ENCODE peak calls at places on chromosomes 12 and 14, in seven cellular contexts. U is cardiac fibroblast; V is astrocyte of the spinal cord; W is CD4-positive, alpha-beta memory T cell; R is SJCRH30; A is GM12878; K is aorta. T is an unnamed sample.

GRCh38 chr14:23800811-23801210 is 152.8 kb upstream of the DHRS4 start:
- DNase-seq in U (no peak), V (no peak), W (no peak), R (no peak), A (no peak), K (no peak), T (no peak)

GRCh38 chr12:103013741-103014140 is 56.3 kb downstream of the ASCL1 start:
- DNase-seq in U (no peak), V (no peak), W (no peak), R (no peak), A (no peak), K (no peak), T (no peak)

GRCh38 chr12:48815281-48816110 is 2.8 kb upstream of the CACNB3 start:
- DNase-seq in U (peak), V (peak), W (no peak), R (peak), A (no peak), K (peak), T (peak)

GRCh38 chr12:89353823-89354629 is 1.7 kb upstream of the DUSP6 start:
- DNase-seq in U (peak), V (peak), W (peak), R (peak), A (no peak), K (peak), T (peak)

GRCh38 chr12:11729008-11729407 is 79.5 kb downstream of the ETV6 start:
- DNase-seq in U (no peak), V (no peak), W (no peak), R (no peak), A (no peak), K (no peak), T (no peak)

GRCh38 chr14:24334431-24335271 is at the start of gene ADCY4:
- DNase-seq in U (peak), V (no peak), W (peak), R (no peak), A (no peak), K (no peak), T (no peak)

GRCh38 chr14:101408077-101408831 is 153.0 kb upstream of the DIO3 start:
- DNase-seq in U (peak), V (peak), W (no peak), R (no peak), A (no peak), K (no peak), T (no peak)

GRCh38 chr14:95597784-95598204 is 62.9 kb downstream of the GLRX5 start:
- DNase-seq in U (peak), V (no peak), W (no peak), R (no peak), A (no peak), K (no peak), T (peak)

GRCh38 chr14:46499521-46499920 is 152.1 kb downstream of the RPL10L start:
- DNase-seq in U (no peak), V (no peak), W (no peak), R (peak), A (no peak), K (no peak), T (peak)

GRCh38 chr14:95891742-95892141 is 15.1 kb downstream of the TUNAR start:
- DNase-seq in U (peak), V (peak), W (no peak), R (no peak), A (no peak), K (no peak), T (no peak)

GRCh38 chr12:65741662-65742480 is 82.4 kb upstream of the HMGA2 start:
- DNase-seq in U (peak), V (peak), W (no peak), R (peak), A (no peak), K (no peak), T (peak)

GRCh38 chr12:1638167-1638566 is 9.1 kb downstream of the WNT5B start:
- DNase-seq in U (no peak), V (no peak), W (no peak), R (no peak), A (no peak), K (no peak), T (no peak)
- H3K4me3 ChIP-seq in U (no peak), V (no peak), W (no peak), R (no peak), A (no peak), K (no peak), T (no peak)

GRCh38 chr12:119990382-119990874 is 1.4 kb downstream of the BICDL1 start:
- DNase-seq in U (no peak), V (no peak), W (no peak), R (no peak), A (no peak), K (no peak), T (peak)
- H3K4me3 ChIP-seq in U (no peak), V (no peak), W (peak), R (no peak), A (peak), K (no peak), T (peak)

GRCh38 chr12:69392146-69392928 is 32.8 kb downstream of the YEATS4 start:
- DNase-seq in U (peak), V (no peak), W (no peak), R (no peak), A (no peak), K (no peak), T (no peak)
- H3K4me3 ChIP-seq in U (no peak), V (no peak), W (no peak), R (no peak), A (no peak), K (no peak), T (no peak)

GRCh38 chr12:14781563-14781962 is 21.7 kb downstream of the WBP11 start:
- DNase-seq in U (no peak), V (no peak), W (no peak), R (no peak), A (no peak), K (no peak), T (no peak)

GRCh38 chr12:14782756-14783155 is 20.5 kb downstream of the WBP11 start:
- DNase-seq in U (no peak), V (no peak), W (no peak), R (no peak), A (no peak), K (no peak), T (no peak)

GRCh38 chr12:14779834-14780233 is 23.4 kb downstream of the WBP11 start:
- DNase-seq in U (no peak), V (no peak), W (no peak), R (no peak), A (no peak), K (no peak), T (no peak)

GRCh38 chr12:14777271-14777670 is 26.0 kb downstream of the WBP11 start:
- DNase-seq in U (peak), V (no peak), W (no peak), R (no peak), A (no peak), K (no peak), T (no peak)

DNA sequence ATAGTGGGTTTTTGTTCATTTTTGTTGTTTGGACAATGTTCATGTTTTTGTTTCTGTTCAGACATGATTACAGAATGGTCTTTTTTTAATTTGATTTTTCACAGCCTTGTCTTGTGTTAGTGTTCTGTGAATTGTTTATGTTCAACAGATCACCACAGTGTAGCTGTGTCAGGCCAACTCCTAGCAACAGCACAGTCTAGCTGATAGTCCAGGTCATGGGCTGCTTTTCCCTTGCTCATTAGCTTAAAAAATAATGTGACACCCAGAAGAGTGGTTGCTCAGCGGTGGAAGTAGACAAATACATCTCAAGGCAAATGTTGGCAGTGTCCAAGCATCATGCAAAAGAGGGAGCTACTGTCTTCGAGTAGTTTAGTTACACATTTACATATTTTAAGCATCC is 22.4 kb downstream of the WBP11 start:
- DNase-seq in U (no peak), V (no peak), W (no peak), R (no peak), A (no peak), K (no peak), T (no peak)
- H3K4me3 ChIP-seq in U (no peak), V (no peak), W (no peak), R (no peak), A (no peak), K (no peak), T (no peak)

DNA sequence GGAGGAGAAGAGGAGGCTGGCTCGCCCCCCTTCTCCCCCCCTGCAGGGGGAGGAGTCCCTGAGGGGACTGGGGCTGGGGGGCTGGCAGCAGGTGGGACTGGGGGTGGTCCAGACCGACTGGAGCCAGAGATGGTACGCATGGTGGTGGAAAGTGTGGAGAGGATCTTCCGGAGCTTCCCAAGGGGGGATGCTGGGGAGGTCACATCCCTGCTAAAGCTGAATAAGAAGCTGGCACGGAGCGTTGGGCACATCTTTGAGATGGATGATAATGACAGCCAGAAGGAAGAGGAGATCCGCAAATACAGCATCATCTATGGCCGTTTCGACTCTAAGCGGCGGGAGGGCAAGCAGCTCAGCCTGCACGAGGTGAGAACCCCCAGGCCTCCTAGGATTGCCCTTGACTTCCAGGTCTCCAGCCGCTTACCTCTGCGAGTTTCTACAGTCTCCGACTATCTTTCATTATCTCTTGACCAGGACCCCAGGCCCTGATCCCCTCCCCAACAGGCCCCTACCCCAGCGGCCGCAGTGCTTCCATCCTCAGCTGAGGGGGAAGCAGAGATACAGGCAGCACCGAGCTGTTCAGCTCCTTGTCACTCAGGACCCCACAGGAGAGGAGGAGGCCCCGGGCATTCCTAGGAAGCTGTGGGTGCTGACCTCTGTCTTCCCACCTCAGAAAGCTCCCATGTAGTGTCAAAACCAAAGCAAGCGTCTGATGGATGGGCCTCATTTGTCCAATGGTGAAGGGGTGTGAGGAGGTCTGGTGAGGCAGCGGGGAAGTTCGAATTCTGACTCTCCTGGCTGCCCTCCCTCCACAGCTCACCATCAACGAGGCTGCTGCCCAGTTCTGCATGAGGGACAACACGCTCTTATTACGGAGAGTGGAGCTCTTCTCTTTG is 3.0 kb downstream of the NAB2 start:
- DNase-seq in U (no peak), V (no peak), W (no peak), R (peak), A (no peak), K (no peak), T (no peak)
- H3K4me3 ChIP-seq in U (peak), V (no peak), W (no peak), R (no peak), A (no peak), K (no peak), T (no peak)